ENCODE peak calls at places on chromosomes 6 and 20, in ten cellular contexts. C is amniotic stem cell, A is heart right ventricle, F is right lobe of liver, R is NCI-H2081, P is Calu3, G is trophoblast cell, W is psoas muscle, N is amygdala, O is mesothelial cell of epicardium. L is an unnamed sample.
A peak's percentile ranks its signal among the peaks of the same experiment; 100 is the strongest.

GRCh38 chr20:24604966-24605365 is 135.5 kb downstream of the SYNDIG1 start:
- DNase-seq in C (no peak), G (no peak), A (no peak), O (no peak), N (no peak), W (no peak), R (no peak), F (no peak), P (no peak), L (no peak)

GRCh38 chr6:143965503-143966171 is 42.4 kb downstream of the PLAGL1 start:
- DNase-seq in C (no peak), A (no peak), O (no peak), G (no peak), R (no peak), N (no peak), F (no peak), W (no peak), P (no peak), L (no peak)

GRCh38 chr6:13120483-13121482 is 207.6 kb downstream of the TBC1D7 start:
- DNase-seq in W (no peak), R (no peak), O (no peak), A (peak; percentile 36), F (no peak), P (no peak), C (no peak), N (no peak), G (no peak), L (no peak)

GRCh38 chr6:110590821-110591351 is 114.5 kb upstream of the SLC22A16 start:
- DNase-seq in N (no peak), R (no peak), A (no peak), F (no peak), P (no peak), O (no peak), G (no peak), W (no peak), C (no peak), L (no peak)

GRCh38 chr6:20540683-20541082 is 6.4 kb downstream of the CDKAL1 start:
- DNase-seq in R (no peak), N (no peak), C (no peak), O (no peak), G (no peak), W (no peak), A (no peak), F (no peak), P (no peak), L (no peak)

GRCh38 chr6:31407699-31408098 is 4.3 kb downstream of the MICA start:
- DNase-seq in O (no peak), P (no peak), G (no peak), N (no peak), A (no peak), W (no peak), F (no peak), R (no peak), C (peak; percentile 48), L (no peak)

GRCh38 chr20:36308986-36309385 is 2.8 kb downstream of the DLGAP4 start:
- DNase-seq in N (no peak), C (no peak), G (no peak), W (no peak), R (no peak), O (no peak), A (no peak), F (no peak), P (no peak), L (no peak)

GRCh38 chr6:100685747-100686146 is 195.4 kb downstream of the ASCC3 start:
- DNase-seq in F (no peak), P (no peak), G (no peak), A (no peak), R (no peak), O (no peak), C (no peak), N (no peak), W (no peak), L (no peak)

GRCh38 chr6:11341867-11342266 is 109.4 kb upstream of the NEDD9 start:
- DNase-seq in N (no peak), W (no peak), O (no peak), F (no peak), G (no peak), P (no peak), A (no peak), R (no peak), C (no peak), L (no peak)

GRCh38 chr20:7161690-7162089 is 394.2 kb downstream of the BMP2 start:
- DNase-seq in R (peak; percentile 7), F (no peak), N (no peak), P (peak; percentile 13), G (no peak), W (no peak), C (no peak), O (no peak), A (no peak), L (peak; percentile 30)

GRCh38 chr6:161273752-161274487 is at the start of gene AGPAT4:
- DNase-seq in W (peak; percentile 33), P (peak; percentile 75), O (peak; percentile 25), A (no peak), C (peak; percentile 94), F (no peak), G (peak; percentile 84), N (peak; percentile 77), R (peak; percentile 83), L (peak; percentile 99)

GRCh38 chr20:19211661-19212523 is 550 bp upstream of the SLC24A3 start:
- DNase-seq in N (no peak), C (no peak), F (peak; percentile 60), R (peak; percentile 36), W (peak; percentile 28), G (no peak), P (no peak), A (peak; percentile 29), O (no peak), L (peak; percentile 85)

GRCh38 chr6:38113810-38114577 is 294.5 kb downstream of the ZFAND3 start:
- DNase-seq in A (no peak), W (no peak), N (no peak), R (peak; percentile 76), F (no peak), P (no peak), G (no peak), O (no peak), C (no peak), L (peak; percentile 94)

GRCh38 chr6:2441881-2442475 is 196.6 kb upstream of the GMDS start:
- DNase-seq in G (peak; percentile 62), C (no peak), A (no peak), O (no peak), N (no peak), P (no peak), W (no peak), R (no peak), F (no peak), L (no peak)

GRCh38 chr6:152167639-152168603 is 360.4 kb downstream of the ESR1 start:
- DNase-seq in G (no peak), F (no peak), N (no peak), W (no peak), R (no peak), P (no peak), A (no peak), O (no peak), C (no peak), L (no peak)

GRCh38 chr20:10419550-10420133 is 14.4 kb downstream of the MKKS start:
- DNase-seq in R (no peak), F (no peak), C (no peak), O (no peak), N (no peak), G (peak; percentile 23), P (peak; percentile 20), A (no peak), W (no peak), L (no peak)

GRCh38 chr20:10771435-10772140 is 97.8 kb upstream of the JAG1 start:
- DNase-seq in R (no peak), N (no peak), W (no peak), F (no peak), G (no peak), O (no peak), A (no peak), C (no peak), P (no peak), L (no peak)

GRCh38 chr20:6583134-6583738 is 184.2 kb upstream of the BMP2 start:
- DNase-seq in G (no peak), N (peak; percentile 22), F (peak; percentile 58), O (no peak), A (peak; percentile 28), W (peak; percentile 31), C (peak; percentile 26), R (peak; percentile 15), P (peak; percentile 52), L (peak; percentile 77)

GRCh38 chr6:6314601-6315000 is 5.9 kb downstream of the F13A1 start:
- DNase-seq in F (no peak), P (no peak), N (no peak), R (no peak), O (no peak), G (no peak), A (no peak), W (no peak), C (no peak), L (no peak)

GRCh38 chr20:5033566-5033965 is 32.3 kb upstream of the SLC23A2 start:
- DNase-seq in P (no peak), A (no peak), O (no peak), G (peak; percentile 93), R (no peak), C (no peak), W (no peak), F (no peak), N (no peak), L (no peak)

GRCh38 chr6:36459483-36459882 is 16.7 kb downstream of the KCTD20 start:
- DNase-seq in O (no peak), G (no peak), C (no peak), A (no peak), R (no peak), P (no peak), N (no peak), F (no peak), W (no peak), L (no peak)

GRCh38 chr6:6820688-6821238 is 232.2 kb downstream of the LY86 start:
- DNase-seq in O (no peak), W (no peak), G (no peak), A (no peak), P (peak; percentile 93), N (no peak), F (no peak), C (no peak), R (peak; percentile 65), L (peak; percentile 78)

GRCh38 chr6:158040051-158040803 is 58.6 kb downstream of the SYNJ2 start:
- DNase-seq in A (no peak), N (no peak), R (no peak), P (peak; percentile 36), F (no peak), O (no peak), W (no peak), C (peak; percentile 93), G (peak; percentile 79), L (no peak)

GRCh38 chr6:42294759-42295158 is 77.1 kb upstream of the MRPS10 start:
- DNase-seq in R (no peak), G (no peak), W (no peak), C (peak; percentile 16), O (no peak), A (no peak), F (no peak), P (peak; percentile 67), N (no peak), L (no peak)

GRCh38 chr6:148169701-148170100 is 172.9 kb upstream of the SASH1 start:
- DNase-seq in G (no peak), F (no peak), W (no peak), P (no peak), O (no peak), N (no peak), C (no peak), A (no peak), R (no peak), L (no peak)

GRCh38 chr6:158660331-158660730 is 10.5 kb downstream of the SYTL3 start:
- DNase-seq in F (no peak), A (no peak), R (peak; percentile 53), N (no peak), O (no peak), G (peak; percentile 19), C (no peak), P (peak; percentile 56), W (no peak), L (peak; percentile 97)

GRCh38 chr6:155014715-155015300 is 19.7 kb downstream of the TIAM2 start:
- DNase-seq in A (no peak), R (no peak), W (no peak), C (peak; percentile 68), N (no peak), G (peak; percentile 15), F (no peak), O (no peak), P (no peak), L (no peak)

GRCh38 chr6:3205913-3206312 is 21.5 kb downstream of the TUBB2B start:
- DNase-seq in R (no peak), P (peak; percentile 54), A (no peak), F (no peak), O (no peak), C (no peak), N (no peak), W (no peak), G (peak; percentile 97), L (no peak)